ENCODE peak calls at places on chromosomes 6 and 20, in eight cellular contexts. One of them, this sample, is unnamed.

GRCh38 chr6:156994215-156995076 is 217.3 kb downstream of the ARID1B start:
- DNase-seq in prostate gland: peak
- DNase-seq in suprapubic skin: no peak
- DNase-seq in adrenal gland: no peak
- DNase-seq in heart left ventricle: peak
- DNase-seq in lower leg skin: no peak
- DNase-seq in ovary: no peak
- DNase-seq in H1: no peak
- DNase-seq in this sample: no peak

GRCh38 chr6:13729891-13730290 is 18.3 kb upstream of the RANBP9 start:
- DNase-seq in lower leg skin: no peak
- DNase-seq in heart left ventricle: no peak
- DNase-seq in ovary: no peak
- DNase-seq in adrenal gland: no peak
- DNase-seq in H1: no peak
- DNase-seq in suprapubic skin: no peak
- DNase-seq in prostate gland: no peak
- DNase-seq in this sample: no peak

GRCh38 chr6:109118337-109118736 is 23.0 kb downstream of the CEP57L1 start:
- DNase-seq in adrenal gland: no peak
- DNase-seq in lower leg skin: no peak
- DNase-seq in heart left ventricle: no peak
- DNase-seq in suprapubic skin: no peak
- DNase-seq in prostate gland: no peak
- DNase-seq in ovary: no peak
- DNase-seq in H1: no peak
- DNase-seq in this sample: no peak

GRCh38 chr20:52231230-52231746 is 39.7 kb upstream of the ZFP64 start:
- DNase-seq in ovary: no peak
- DNase-seq in suprapubic skin: no peak
- DNase-seq in H1: no peak
- DNase-seq in prostate gland: no peak
- DNase-seq in lower leg skin: no peak
- DNase-seq in adrenal gland: no peak
- DNase-seq in heart left ventricle: no peak
- DNase-seq in this sample: no peak

GRCh38 chr20:44092551-44093248 is 94.3 kb downstream of the JPH2 start:
- DNase-seq in lower leg skin: peak
- DNase-seq in prostate gland: no peak
- DNase-seq in suprapubic skin: no peak
- DNase-seq in ovary: no peak
- DNase-seq in H1: no peak
- DNase-seq in adrenal gland: no peak
- DNase-seq in heart left ventricle: no peak
- DNase-seq in this sample: no peak

GRCh38 chr20:25046736-25047666 is 10.9 kb downstream of the ACSS1 start:
- DNase-seq in H1: no peak
- DNase-seq in prostate gland: no peak
- DNase-seq in lower leg skin: peak
- DNase-seq in adrenal gland: peak
- DNase-seq in suprapubic skin: no peak
- DNase-seq in heart left ventricle: peak
- DNase-seq in ovary: peak
- DNase-seq in this sample: no peak

GRCh38 chr6:129370268-129370916 is 339.6 kb downstream of the ARHGAP18 start:
- DNase-seq in ovary: no peak
- DNase-seq in prostate gland: peak
- DNase-seq in H1: peak
- DNase-seq in lower leg skin: no peak
- DNase-seq in heart left ventricle: no peak
- DNase-seq in suprapubic skin: no peak
- DNase-seq in adrenal gland: peak
- DNase-seq in this sample: peak

GRCh38 chr20:20338133-20338730 is 29.7 kb upstream of the INSM1 start:
- DNase-seq in prostate gland: no peak
- DNase-seq in ovary: no peak
- DNase-seq in suprapubic skin: no peak
- DNase-seq in heart left ventricle: no peak
- DNase-seq in lower leg skin: no peak
- DNase-seq in adrenal gland: no peak
- DNase-seq in H1: no peak
- DNase-seq in this sample: no peak

GRCh38 chr6:131510094-131510493 is 62.9 kb upstream of the ARG1 start:
- DNase-seq in H1: no peak
- DNase-seq in heart left ventricle: no peak
- DNase-seq in adrenal gland: no peak
- DNase-seq in prostate gland: no peak
- DNase-seq in lower leg skin: no peak
- DNase-seq in ovary: no peak
- DNase-seq in suprapubic skin: no peak
- DNase-seq in this sample: no peak

GRCh38 chr6:147974376-147974775 is 368.3 kb upstream of the SASH1 start:
- DNase-seq in suprapubic skin: no peak
- DNase-seq in lower leg skin: no peak
- DNase-seq in prostate gland: no peak
- DNase-seq in ovary: no peak
- DNase-seq in H1: no peak
- DNase-seq in adrenal gland: no peak
- DNase-seq in heart left ventricle: no peak
- DNase-seq in this sample: no peak

GRCh38 chr6:3337521-3338350 is 79.0 kb downstream of the PSMG4 start:
- DNase-seq in prostate gland: no peak
- DNase-seq in lower leg skin: no peak
- DNase-seq in suprapubic skin: no peak
- DNase-seq in heart left ventricle: no peak
- DNase-seq in H1: no peak
- DNase-seq in adrenal gland: peak
- DNase-seq in ovary: no peak
- DNase-seq in this sample: no peak

GRCh38 chr6:15523679-15524630 is 138.9 kb downstream of the DTNBP1 start:
- DNase-seq in ovary: no peak
- DNase-seq in heart left ventricle: no peak
- DNase-seq in suprapubic skin: no peak
- DNase-seq in prostate gland: no peak
- DNase-seq in lower leg skin: peak
- DNase-seq in adrenal gland: no peak
- DNase-seq in H1: peak
- DNase-seq in this sample: no peak

GRCh38 chr20:19628570-19629134 is 129.4 kb upstream of the RIN2 start:
- DNase-seq in prostate gland: peak
- DNase-seq in ovary: no peak
- DNase-seq in suprapubic skin: no peak
- DNase-seq in H1: peak
- DNase-seq in lower leg skin: no peak
- DNase-seq in heart left ventricle: no peak
- DNase-seq in adrenal gland: peak
- DNase-seq in this sample: peak

GRCh38 chr6:36862848-36863382 is 11.7 kb downstream of the PPIL1 start:
- DNase-seq in heart left ventricle: no peak
- DNase-seq in ovary: no peak
- DNase-seq in adrenal gland: no peak
- DNase-seq in prostate gland: no peak
- DNase-seq in H1: no peak
- DNase-seq in suprapubic skin: no peak
- DNase-seq in lower leg skin: no peak
- DNase-seq in this sample: no peak

GRCh38 chr6:134517145-134517658 is 199.3 kb upstream of the SGK1 start:
- DNase-seq in suprapubic skin: no peak
- DNase-seq in prostate gland: peak
- DNase-seq in lower leg skin: peak
- DNase-seq in ovary: peak
- DNase-seq in heart left ventricle: peak
- DNase-seq in H1: peak
- DNase-seq in adrenal gland: peak
- DNase-seq in this sample: peak

GRCh38 chr20:39800111-39800510 is 838.0 kb downstream of the DHX35 start:
- DNase-seq in ovary: no peak
- DNase-seq in prostate gland: no peak
- DNase-seq in adrenal gland: no peak
- DNase-seq in suprapubic skin: no peak
- DNase-seq in H1: no peak
- DNase-seq in heart left ventricle: no peak
- DNase-seq in lower leg skin: no peak
- DNase-seq in this sample: no peak

GRCh38 chr6:35043381-35043780 is 97.8 kb downstream of the TCP11 start:
- DNase-seq in H1: no peak
- DNase-seq in prostate gland: no peak
- DNase-seq in suprapubic skin: no peak
- DNase-seq in lower leg skin: peak
- DNase-seq in heart left ventricle: no peak
- DNase-seq in ovary: no peak
- DNase-seq in adrenal gland: no peak
- DNase-seq in this sample: no peak

GRCh38 chr6:5315883-5316282 is 54.6 kb downstream of the FARS2 start:
- DNase-seq in lower leg skin: no peak
- DNase-seq in suprapubic skin: no peak
- DNase-seq in prostate gland: no peak
- DNase-seq in ovary: no peak
- DNase-seq in H1: no peak
- DNase-seq in heart left ventricle: no peak
- DNase-seq in adrenal gland: no peak
- DNase-seq in this sample: no peak

GRCh38 chr6:33317418-33317667 is 201 bp downstream of the ZBTB22 start:
- DNase-seq in lower leg skin: peak
- DNase-seq in H1: peak
- DNase-seq in heart left ventricle: no peak
- DNase-seq in suprapubic skin: no peak
- DNase-seq in prostate gland: no peak
- DNase-seq in ovary: no peak
- DNase-seq in adrenal gland: no peak
- DNase-seq in this sample: peak

GRCh38 chr20:9609892-9610502 is 95.6 kb downstream of the LAMP5 start:
- DNase-seq in lower leg skin: no peak
- DNase-seq in adrenal gland: peak
- DNase-seq in prostate gland: peak
- DNase-seq in ovary: no peak
- DNase-seq in suprapubic skin: no peak
- DNase-seq in heart left ventricle: peak
- DNase-seq in H1: peak
- DNase-seq in this sample: peak

GRCh38 chr6:128725271-128726233 is 157.4 kb upstream of the LAMA2 start:
- DNase-seq in heart left ventricle: no peak
- DNase-seq in suprapubic skin: no peak
- DNase-seq in lower leg skin: no peak
- DNase-seq in prostate gland: no peak
- DNase-seq in ovary: no peak
- DNase-seq in adrenal gland: no peak
- DNase-seq in H1: no peak
- DNase-seq in this sample: no peak

GRCh38 chr20:50449789-50450492 is 60.2 kb upstream of the PTPN1 start:
- DNase-seq in adrenal gland: no peak
- DNase-seq in prostate gland: no peak
- DNase-seq in ovary: no peak
- DNase-seq in heart left ventricle: no peak
- DNase-seq in lower leg skin: no peak
- DNase-seq in H1: no peak
- DNase-seq in suprapubic skin: no peak
- DNase-seq in this sample: no peak

GRCh38 chr20:41234546-41234945 is 83.0 kb downstream of the ZHX3 start:
- DNase-seq in H1: no peak
- DNase-seq in suprapubic skin: no peak
- DNase-seq in ovary: no peak
- DNase-seq in prostate gland: no peak
- DNase-seq in lower leg skin: no peak
- DNase-seq in adrenal gland: peak
- DNase-seq in heart left ventricle: peak
- DNase-seq in this sample: no peak

GRCh38 chr6:104623052-104623690 is 236.5 kb downstream of the HACE1 start:
- DNase-seq in lower leg skin: no peak
- DNase-seq in adrenal gland: no peak
- DNase-seq in prostate gland: no peak
- DNase-seq in suprapubic skin: no peak
- DNase-seq in ovary: no peak
- DNase-seq in heart left ventricle: no peak
- DNase-seq in H1: no peak
- DNase-seq in this sample: no peak
- TF ChIP-seq CTCF in lower leg skin: no peak
- TF ChIP-seq CTCF in adrenal gland: no peak
- TF ChIP-seq CTCF in prostate gland: no peak
- TF ChIP-seq CTCF in suprapubic skin: no peak
- TF ChIP-seq CTCF in ovary: no peak
- TF ChIP-seq CTCF in heart left ventricle: no peak
- TF ChIP-seq CTCF in H1: peak
- TF ChIP-seq CTCF in this sample: no peak

DNA sequence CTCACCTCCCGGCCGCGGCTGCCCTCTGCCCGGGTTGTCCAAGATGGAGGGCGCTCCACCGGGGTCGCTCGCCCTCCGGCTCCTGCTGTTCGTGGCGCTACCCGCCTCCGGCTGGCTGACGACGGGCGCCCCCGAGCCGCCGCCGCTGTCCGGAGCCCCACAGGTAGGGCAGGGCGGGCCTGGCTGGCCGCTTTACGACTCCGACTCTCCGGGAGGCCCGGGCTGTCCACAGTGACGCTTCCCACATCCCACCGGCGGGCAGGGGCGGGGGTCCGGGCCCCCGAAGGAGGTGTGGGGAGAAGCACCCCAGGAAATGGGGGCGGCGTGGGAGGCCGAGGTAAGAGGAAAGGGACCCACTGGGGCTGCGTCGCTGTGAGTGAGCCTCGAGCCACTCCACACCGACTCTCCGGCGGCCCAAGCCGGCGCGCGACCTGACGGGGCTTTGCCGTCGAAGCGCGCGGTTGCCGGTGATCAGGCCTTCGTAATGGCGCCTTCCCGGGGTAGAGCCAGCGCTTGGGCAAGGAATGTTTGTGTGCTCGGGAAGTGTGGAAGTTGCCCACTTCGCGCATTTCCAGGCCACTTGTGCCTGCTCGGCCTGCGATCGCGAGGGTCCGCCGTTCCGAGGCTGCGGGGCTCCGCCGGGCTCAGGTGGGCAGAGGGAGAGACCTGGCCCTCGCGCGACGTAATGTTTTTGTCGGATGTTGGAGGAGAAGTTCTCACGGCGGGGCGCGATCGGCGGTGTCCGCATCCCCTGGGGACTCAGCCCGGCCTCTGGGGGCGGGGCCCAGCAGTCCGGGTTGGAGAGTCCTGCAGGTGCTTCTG is at the start of gene GINM1:
- DNase-seq in lower leg skin: peak
- DNase-seq in prostate gland: peak
- DNase-seq in heart left ventricle: peak
- DNase-seq in ovary: peak
- DNase-seq in adrenal gland: peak
- DNase-seq in H1: peak
- DNase-seq in suprapubic skin: peak
- DNase-seq in this sample: peak
- TF ChIP-seq POLR2A in lower leg skin: no peak
- TF ChIP-seq POLR2A in prostate gland: peak
- TF ChIP-seq POLR2A in heart left ventricle: no peak
- TF ChIP-seq POLR2A in ovary: peak
- TF ChIP-seq POLR2A in adrenal gland: peak
- TF ChIP-seq POLR2A in H1: peak
- TF ChIP-seq POLR2A in suprapubic skin: no peak
- TF ChIP-seq POLR2A in this sample: peak

GRCh38 chr20:46406200-46406985 is at the start of gene ELMO2:
- DNase-seq in suprapubic skin: peak
- DNase-seq in adrenal gland: peak
- DNase-seq in prostate gland: peak
- DNase-seq in H1: peak
- DNase-seq in lower leg skin: peak
- DNase-seq in ovary: peak
- DNase-seq in heart left ventricle: peak
- DNase-seq in this sample: peak
- TF ChIP-seq CTCF in suprapubic skin: peak
- TF ChIP-seq CTCF in adrenal gland: peak
- TF ChIP-seq CTCF in prostate gland: peak
- TF ChIP-seq CTCF in H1: no peak
- TF ChIP-seq CTCF in lower leg skin: no peak
- TF ChIP-seq CTCF in ovary: peak
- TF ChIP-seq CTCF in heart left ventricle: peak
- TF ChIP-seq CTCF in this sample: peak

GRCh38 chr20:57481281-57481711 is 43.6 kb downstream of the CTCFL start:
- DNase-seq in H1: no peak
- DNase-seq in prostate gland: no peak
- DNase-seq in heart left ventricle: no peak
- DNase-seq in suprapubic skin: peak
- DNase-seq in adrenal gland: no peak
- DNase-seq in ovary: peak
- DNase-seq in lower leg skin: no peak
- DNase-seq in this sample: peak
- TF ChIP-seq POLR2A in H1: no peak
- TF ChIP-seq POLR2A in prostate gland: no peak
- TF ChIP-seq POLR2A in heart left ventricle: no peak
- TF ChIP-seq POLR2A in suprapubic skin: no peak
- TF ChIP-seq POLR2A in adrenal gland: no peak
- TF ChIP-seq POLR2A in ovary: no peak
- TF ChIP-seq POLR2A in lower leg skin: no peak
- TF ChIP-seq POLR2A in this sample: no peak